ENCODE peak calls at places on chromosomes 12 and 14, in seven cellular contexts. K, D, M, C, L, X and B are unnamed samples.

GRCh38 chr14:24859559-24859958 is 190.4 kb downstream of the STXBP6 start:
- DNase-seq in K (no peak), L (no peak), M (no peak), D (no peak), C (no peak), X (no peak), B (no peak)

GRCh38 chr14:35234007-35234406 is 58.2 kb upstream of the PSMA6 start:
- DNase-seq in C (peak; percentile 44), M (no peak), L (no peak), X (no peak), K (peak; percentile 82), D (no peak), B (no peak)

GRCh38 chr14:26412421-26412820 is 185.4 kb downstream of the NOVA1 start:
- DNase-seq in C (no peak), M (no peak), L (no peak), D (no peak), K (no peak), X (no peak), B (no peak)

GRCh38 chr14:98229676-98230366 is 1042.2 kb downstream of the BCL11B start:
- DNase-seq in X (no peak), L (no peak), M (no peak), K (no peak), C (no peak), D (no peak), B (no peak)

GRCh38 chr12:17381211-17381610 is 708.8 kb downstream of the RERGL start:
- DNase-seq in C (peak; percentile 33), D (peak; percentile 5), M (no peak), L (no peak), K (no peak), X (no peak), B (no peak)

GRCh38 chr12:98341732-98342131 is 173.7 kb upstream of the TMPO start:
- DNase-seq in D (no peak), C (no peak), K (no peak), M (no peak), L (no peak), X (no peak), B (no peak)

GRCh38 chr12:19428261-19428660 is 11.0 kb upstream of the AEBP2 start:
- DNase-seq in L (no peak), K (no peak), D (no peak), C (peak; percentile 29), M (no peak), X (no peak), B (no peak)

GRCh38 chr14:24398943-24399801 is at the start of gene NYNRIN:
- DNase-seq in X (peak; percentile 57), M (peak; percentile 67), K (peak; percentile 20), L (peak; percentile 86), C (no peak), D (no peak), B (peak; percentile 82)

GRCh38 chr14:75247286-75247922 is 31.2 kb upstream of the FOS start:
- DNase-seq in M (no peak), D (no peak), X (no peak), K (no peak), L (no peak), C (no peak), B (no peak)

GRCh38 chr14:51328942-51329350 is 88.9 kb downstream of the TMX1 start:
- DNase-seq in M (no peak), C (no peak), K (peak; percentile 86), L (no peak), D (no peak), X (no peak), B (peak; percentile 78)

GRCh38 chr14:96143906-96144305 is 60.7 kb upstream of the BDKRB2 start:
- DNase-seq in L (no peak), C (no peak), M (no peak), D (no peak), K (no peak), X (no peak), B (no peak)

GRCh38 chr14:97407701-97408407 is 610.7 kb downstream of the VRK1 start:
- DNase-seq in M (no peak), K (no peak), L (no peak), C (peak; percentile 3), D (no peak), X (no peak), B (no peak)

GRCh38 chr14:89178802-89179201 is 238.2 kb downstream of the FOXN3 start:
- DNase-seq in D (no peak), M (no peak), K (no peak), X (no peak), L (no peak), C (peak; percentile 32), B (no peak)

GRCh38 chr12:27588786-27589185 is 64.8 kb downstream of the PPFIBP1 start:
- DNase-seq in K (no peak), M (no peak), L (no peak), D (no peak), C (no peak), X (no peak), B (no peak)